ENCODE peak calls at places on chromosomes 7 and 10, in six cellular contexts. Z, K, T, C, N and Y are unnamed samples.

GRCh38 chr7:42091461-42092229 is 145.4 kb downstream of the GLI3 start:
- DNase-seq in C (peak), T (peak), N (no peak), K (no peak), Z (no peak), Y (no peak)

GRCh38 chr7:5591547-5591899 is 167.9 kb upstream of the TNRC18 start:
- DNase-seq in T (no peak), Z (no peak), K (peak), N (peak), C (peak), Y (peak)

GRCh38 chr10:75662715-75663114 is 231.3 kb downstream of the LRMDA start:
- DNase-seq in N (no peak), C (no peak), K (peak), T (no peak), Z (no peak), Y (no peak)

GRCh38 chr7:155412416-155413253 is 45.3 kb upstream of the EN2 start:
- DNase-seq in K (peak), Z (no peak), C (peak), N (no peak), T (peak), Y (no peak)

GRCh38 chr7:15571303-15571878 is 9.6 kb upstream of the AGMO start:
- DNase-seq in K (no peak), T (no peak), Z (no peak), N (no peak), C (no peak), Y (no peak)

GRCh38 chr7:149774237-149775175 is 1.1 kb upstream of the ZNF467 start:
- DNase-seq in N (no peak), Z (no peak), T (no peak), K (no peak), C (peak), Y (no peak)

GRCh38 chr7:84297606-84298005 is 103.0 kb upstream of the SEMA3A start:
- DNase-seq in C (no peak), Z (no peak), N (no peak), T (no peak), K (no peak), Y (no peak)

GRCh38 chr7:16357921-16358320 is 63.4 kb downstream of the CRPPA start:
- DNase-seq in N (no peak), C (no peak), Z (no peak), T (peak), K (no peak), Y (no peak)

GRCh38 chr10:119031496-119032059 is 2.1 kb downstream of the NANOS1 start:
- DNase-seq in T (no peak), N (no peak), Z (no peak), K (no peak), C (no peak), Y (no peak)

GRCh38 chr10:97086530-97086929 is 99.2 kb downstream of the SLIT1 start:
- DNase-seq in K (no peak), Z (no peak), C (no peak), T (no peak), N (no peak), Y (no peak)

GRCh38 chr10:29417324-29417723 is 128.5 kb downstream of the LYZL1 start:
- DNase-seq in K (no peak), T (no peak), C (no peak), N (no peak), Z (no peak), Y (no peak)

GRCh38 chr10:19767876-19768275 is 48.4 kb upstream of the PLXDC2 start:
- DNase-seq in T (no peak), C (no peak), K (no peak), N (no peak), Z (no peak), Y (no peak)

GRCh38 chr7:99394188-99394502 is 14.3 kb downstream of the PDAP1 start:
- DNase-seq in Z (no peak), T (no peak), C (no peak), K (no peak), N (no peak), Y (no peak)

GRCh38 chr7:1920266-1920681 is 250.2 kb downstream of the ELFN1 start:
- DNase-seq in K (no peak), N (no peak), T (no peak), Z (no peak), C (no peak), Y (no peak)

GRCh38 chr7:38413784-38414183 is 140.3 kb upstream of the TARP start:
- DNase-seq in K (no peak), T (no peak), Z (no peak), C (no peak), N (no peak), Y (no peak)

GRCh38 chr7:29565186-29565540 is 1.5 kb downstream of the PRR15 start:
- DNase-seq in N (no peak), Z (no peak), T (no peak), K (peak), C (no peak), Y (no peak)

GRCh38 chr10:33116293-33116697 is 158.3 kb upstream of the ITGB1 start:
- DNase-seq in T (no peak), N (no peak), K (peak), C (peak), Z (peak), Y (no peak)

GRCh38 chr7:3399858-3400257 is 98.8 kb downstream of the SDK1 start:
- DNase-seq in K (no peak), T (no peak), Z (no peak), C (peak), N (no peak), Y (no peak)

GRCh38 chr10:96902762-96903358 is 70.8 kb downstream of the LCOR start:
- DNase-seq in Z (no peak), K (no peak), N (no peak), T (no peak), C (no peak), Y (no peak)

GRCh38 chr7:30459591-30460245 is 18.9 kb downstream of the NOD1 start:
- DNase-seq in Z (no peak), C (no peak), N (peak), K (peak), T (no peak), Y (no peak)

GRCh38 chr10:131199646-131200045 is 111.9 kb downstream of the TCERG1L start:
- DNase-seq in K (no peak), N (no peak), T (no peak), Z (no peak), C (no peak), Y (no peak)